ENCODE peak calls at places on chromosomes 3 and 15, in ten cellular contexts. J, E, C, S, G, M, Q, F, W and D are unnamed samples.

GRCh38 chr3:129732200-129732876 is 125.9 kb upstream of the PLXND1 start:
- ATAC-seq in J (peak), E (no peak), C (no peak), S (no peak), G (no peak), M (no peak), Q (no peak), F (no peak), W (no peak), D (no peak)

GRCh38 chr3:57972421-57973111 is 35.7 kb upstream of the FLNB start:
- ATAC-seq in J (no peak), E (peak), C (no peak), S (no peak), G (no peak), M (no peak), Q (no peak), F (no peak), W (no peak), D (no peak)

GRCh38 chr3:27880969-27881892 is 159.1 kb upstream of the EOMES start:
- ATAC-seq in J (no peak), E (peak), C (no peak), S (no peak), G (peak), M (no peak), Q (no peak), F (no peak), W (no peak), D (no peak)

GRCh38 chr15:67945951-67946700 is 106.3 kb upstream of the RNU6-1 start:
- ATAC-seq in J (no peak), E (no peak), C (no peak), S (peak), G (no peak), M (no peak), Q (peak), F (peak), W (peak), D (peak)

GRCh38 chr3:49607105-49607591 is 52.9 kb downstream of the BSN start:
- ATAC-seq in J (peak), E (peak), C (no peak), S (peak), G (no peak), M (no peak), Q (no peak), F (peak), W (peak), D (no peak)

GRCh38 chr3:125605771-125606170 is 10.5 kb upstream of the OSBPL11 start:
- ATAC-seq in J (no peak), E (no peak), C (no peak), S (no peak), G (no peak), M (no peak), Q (no peak), F (no peak), W (no peak), D (no peak)

GRCh38 chr3:45092132-45093031 is 53.8 kb downstream of the CDCP1 start:
- ATAC-seq in J (no peak), E (peak), C (no peak), S (peak), G (no peak), M (no peak), Q (peak), F (no peak), W (no peak), D (no peak)

GRCh38 chr3:2921903-2922302 is 188.3 kb downstream of the IL5RA start:
- ATAC-seq in J (no peak), E (no peak), C (no peak), S (no peak), G (peak), M (peak), Q (no peak), F (no peak), W (peak), D (no peak)

GRCh38 chr3:43632269-43632733 is 10.5 kb upstream of the ANO10 start:
- ATAC-seq in J (no peak), E (peak), C (peak), S (peak), G (no peak), M (no peak), Q (peak), F (no peak), W (no peak), D (no peak)

GRCh38 chr3:123084738-123085237 is 18.0 kb downstream of the PDIA5 start:
- ATAC-seq in J (no peak), E (no peak), C (no peak), S (no peak), G (no peak), M (no peak), Q (peak), F (no peak), W (no peak), D (no peak)

GRCh38 chr3:39850707-39851014 is 41.3 kb downstream of the MYRIP start:
- ATAC-seq in J (no peak), E (peak), C (no peak), S (no peak), G (no peak), M (no peak), Q (no peak), F (no peak), W (no peak), D (no peak)

GRCh38 chr3:24829011-24829581 is 334.4 kb upstream of the THRB start:
- ATAC-seq in J (peak), E (peak), C (peak), S (peak), G (no peak), M (no peak), Q (peak), F (peak), W (peak), D (peak)

GRCh38 chr3:183592820-183593219 is 37.3 kb upstream of the KLHL6 start:
- ATAC-seq in J (no peak), E (no peak), C (no peak), S (no peak), G (no peak), M (no peak), Q (no peak), F (no peak), W (no peak), D (no peak)

GRCh38 chr15:93127286-93127685 is 38.3 kb upstream of the RGMA start:
- ATAC-seq in J (no peak), E (no peak), C (no peak), S (no peak), G (no peak), M (no peak), Q (no peak), F (no peak), W (no peak), D (no peak)

GRCh38 chr3:72274511-72275295 is 489.8 kb upstream of the PROK2 start:
- ATAC-seq in J (peak), E (peak), C (peak), S (peak), G (no peak), M (peak), Q (peak), F (peak), W (peak), D (peak)

GRCh38 chr3:52128118-52128683 is 26.0 kb downstream of the POC1A start:
- ATAC-seq in J (no peak), E (no peak), C (no peak), S (peak), G (no peak), M (no peak), Q (peak), F (no peak), W (peak), D (no peak)

GRCh38 chr15:80645494-80646065 is 49.5 kb upstream of the ABHD17C start:
- ATAC-seq in J (no peak), E (no peak), C (no peak), S (no peak), G (no peak), M (no peak), Q (no peak), F (no peak), W (no peak), D (no peak)

GRCh38 chr15:39801641-39802309 is 19.1 kb upstream of the FSIP1 start:
- ATAC-seq in J (peak), E (peak), C (no peak), S (no peak), G (no peak), M (peak), Q (peak), F (no peak), W (no peak), D (no peak)

GRCh38 chr15:71329041-71329440 is 213.8 kb downstream of the THSD4 start:
- ATAC-seq in J (peak), E (peak), C (peak), S (no peak), G (no peak), M (no peak), Q (no peak), F (peak), W (peak), D (peak)

GRCh38 chr15:61157933-61158332 is 71.2 kb downstream of the RORA start:
- ATAC-seq in J (peak), E (peak), C (peak), S (peak), G (no peak), M (no peak), Q (no peak), F (peak), W (peak), D (peak)

GRCh38 chr3:161284989-161285388 is 63.9 kb downstream of the NMD3 start:
- ATAC-seq in J (no peak), E (no peak), C (no peak), S (peak), G (no peak), M (no peak), Q (no peak), F (no peak), W (no peak), D (no peak)

GRCh38 chr3:180684807-180685206 is 5.5 kb upstream of the CCDC39 start:
- ATAC-seq in J (no peak), E (no peak), C (no peak), S (no peak), G (no peak), M (no peak), Q (no peak), F (no peak), W (no peak), D (no peak)

GRCh38 chr3:13013994-13014754 is 59.1 kb downstream of the IQSEC1 start:
- ATAC-seq in J (no peak), E (no peak), C (no peak), S (no peak), G (peak), M (no peak), Q (no peak), F (no peak), W (no peak), D (no peak)

GRCh38 chr15:68700395-68701123 is 120.1 kb downstream of the ANP32A start:
- ATAC-seq in J (no peak), E (peak), C (peak), S (no peak), G (no peak), M (no peak), Q (peak), F (peak), W (peak), D (peak)

GRCh38 chr15:81052046-81052445 is 51.3 kb downstream of the TLNRD1 start:
- ATAC-seq in J (no peak), E (no peak), C (no peak), S (no peak), G (no peak), M (no peak), Q (no peak), F (no peak), W (no peak), D (no peak)

GRCh38 chr3:138646008-138646407 is 37.4 kb downstream of the FAIM start:
- ATAC-seq in J (no peak), E (no peak), C (no peak), S (no peak), G (no peak), M (no peak), Q (no peak), F (no peak), W (no peak), D (no peak)

GRCh38 chr15:46174122-46174521 is 539.3 kb downstream of the SQOR start:
- ATAC-seq in J (no peak), E (no peak), C (no peak), S (no peak), G (no peak), M (no peak), Q (no peak), F (no peak), W (no peak), D (no peak)